ENCODE peak calls at places on chromosome 3, in five cellular contexts. G is Peyer's patch, J is fibroblast of lung, H is upper lobe of right lung, K is A549. F is an unnamed sample.

GRCh38 chr3:158794936-158795518 is 6.8 kb upstream of the MFSD1 start:
- DNase-seq in H (no peak), K (peak; percentile 68), G (no peak), J (peak; percentile 61), F (peak; percentile 67)

GRCh38 chr3:192444096-192444790 is 283.1 kb downstream of the FGF12 start:
- DNase-seq in K (peak; percentile 53), J (peak; percentile 65), G (peak; percentile 18), H (peak; percentile 76), F (peak; percentile 55)

GRCh38 chr3:10738688-10739372 is 77.2 kb upstream of the SLC6A11 start:
- DNase-seq in K (peak; percentile 77), H (peak; percentile 80), J (peak; percentile 68), G (peak; percentile 67), F (peak; percentile 69)

GRCh38 chr3:144496116-144496835 is 524.7 kb downstream of the DIPK2A start:
- DNase-seq in H (no peak), K (no peak), G (no peak), J (peak; percentile 6), F (no peak)

GRCh38 chr3:190336516-190337189 is 14.4 kb upstream of the CLDN1 start:
- DNase-seq in G (no peak), J (peak; percentile 27), K (no peak), H (no peak), F (peak; percentile 92)

GRCh38 chr3:64848822-64849221 is 161.0 kb upstream of the ADAMTS9 start:
- DNase-seq in J (peak; percentile 84), H (no peak), K (no peak), G (no peak), F (peak; percentile 87)

GRCh38 chr3:29338981-29339833 is 58.3 kb downstream of the RBMS3 start:
- DNase-seq in H (no peak), G (no peak), J (no peak), K (no peak), F (no peak)

GRCh38 chr3:30871720-30872119 is 22.7 kb downstream of the GADL1 start:
- DNase-seq in K (no peak), G (no peak), H (no peak), J (peak; percentile 50), F (no peak)

GRCh38 chr3:159672728-159673471 is 315.7 kb upstream of the IL12A start:
- DNase-seq in G (no peak), K (peak; percentile 16), H (no peak), J (no peak), F (no peak)

GRCh38 chr3:156492801-156493261 is 62.1 kb downstream of the SSR3 start:
- DNase-seq in J (no peak), G (no peak), K (no peak), H (no peak), F (peak; percentile 64)

GRCh38 chr3:31416980-31417379 is 115.7 kb upstream of the STT3B start:
- DNase-seq in G (no peak), J (no peak), H (no peak), K (no peak), F (no peak)

GRCh38 chr3:99972380-99973104 is 141.8 kb downstream of the FILIP1L start:
- DNase-seq in G (no peak), H (no peak), K (no peak), J (peak; percentile 71), F (no peak)

GRCh38 chr3:55750525-55750924 is 263.4 kb upstream of the WNT5A start:
- DNase-seq in K (peak; percentile 1), J (peak; percentile 70), H (peak; percentile 82), G (no peak), F (peak; percentile 34)

GRCh38 chr3:127796751-127797150 is 25.6 kb downstream of the MGLL start:
- DNase-seq in G (no peak), K (no peak), H (peak; percentile 46), J (no peak), F (no peak)

GRCh38 chr3:31356941-31357340 is 175.8 kb upstream of the STT3B start:
- DNase-seq in H (peak; percentile 86), J (peak; percentile 20), G (no peak), K (peak; percentile 30), F (no peak)

DNA sequence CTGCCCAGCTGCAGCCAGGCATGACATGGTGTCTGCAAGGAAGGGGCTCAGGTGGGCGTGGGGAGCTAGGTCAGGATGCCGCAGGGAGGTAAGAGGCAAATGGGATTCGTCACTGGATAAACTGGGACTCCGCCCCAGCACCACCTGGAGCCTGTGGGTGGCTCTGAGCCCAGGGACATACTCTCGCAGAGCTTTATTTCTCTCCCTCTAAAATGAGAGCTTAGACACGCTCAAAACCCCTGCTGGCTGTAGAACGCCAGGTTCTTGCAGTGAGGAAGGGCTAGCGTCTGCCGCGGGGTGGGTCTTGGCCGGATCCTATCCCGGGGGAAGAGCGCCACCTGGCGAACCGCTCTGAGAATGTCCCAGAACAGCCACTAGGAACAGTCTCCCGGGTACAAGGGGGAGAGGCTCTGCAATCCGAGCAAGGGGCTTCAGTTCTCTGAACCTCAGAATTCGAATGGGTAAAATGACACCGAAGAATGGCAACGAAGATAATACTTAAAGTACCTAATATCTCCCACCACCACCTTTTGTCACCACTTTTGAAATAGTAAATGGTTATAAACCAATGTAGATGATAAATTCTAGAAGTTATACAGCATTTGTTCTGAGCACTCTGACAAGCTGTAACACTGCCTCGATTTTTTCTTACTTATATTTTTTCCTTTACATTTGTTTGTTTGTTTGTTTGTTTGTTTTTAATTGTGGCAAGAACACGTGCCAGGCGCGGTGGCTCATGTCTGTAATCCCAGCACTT is 53.2 kb upstream of the SRGAP3 start:
- DNase-seq in H (peak; percentile 87), K (peak; percentile 79), J (peak; percentile 74), G (peak; percentile 66), F (peak; percentile 79)
- H3K4me3 ChIP-seq in H (peak overlapping the region; percentile 27), K (no peak overlapping the region), J (peak overlapping the region; percentile 32), G (peak overlapping the region; percentile 34), F (no peak overlapping the region)

GRCh38 chr3:187430576-187430975 is 62.4 kb downstream of the RTP4 start:
- DNase-seq in H (no peak), G (no peak), J (no peak), K (no peak), F (no peak)
- TF ChIP-seq CTCF in H (no peak), G (no peak), J (no peak), K (no peak), F (peak; percentile 13)

DNA sequence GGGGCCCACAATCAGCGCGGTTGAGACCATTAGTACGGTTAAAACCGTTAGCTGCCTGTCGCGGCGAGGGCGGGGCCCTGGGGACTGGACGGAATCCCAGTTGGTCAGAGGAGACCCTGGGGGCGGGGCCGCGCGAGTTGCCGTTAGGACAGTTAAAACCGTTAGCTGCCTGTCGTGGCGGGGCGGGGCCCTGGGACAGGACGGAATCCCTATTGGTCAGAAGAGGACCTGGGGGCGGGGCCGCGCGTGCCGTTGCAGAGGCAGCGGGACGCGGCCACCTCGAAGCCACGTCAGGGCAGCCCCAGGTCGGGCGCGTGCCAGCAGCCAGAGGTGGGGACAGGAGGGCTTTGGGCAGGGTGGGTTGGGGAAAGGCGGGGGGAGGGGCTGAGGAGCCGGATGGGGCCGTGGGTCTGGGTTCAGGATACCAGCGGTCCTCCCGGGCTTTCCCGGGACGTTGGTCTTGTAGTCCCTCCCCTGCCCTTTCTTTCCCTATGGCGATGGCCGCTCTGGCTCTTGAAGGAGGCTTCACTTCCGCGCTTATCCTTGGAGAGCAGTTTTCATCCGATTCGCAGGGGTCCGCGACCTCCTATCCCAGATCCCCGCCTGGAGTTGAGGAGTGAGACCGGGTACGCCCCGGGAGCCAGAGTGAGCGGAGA is 28.0 kb downstream of the KLHDC8B start:
- DNase-seq in H (peak; percentile 83), G (peak; percentile 40), K (no peak), J (peak; percentile 61), F (peak; percentile 93)
- H3K4me3 ChIP-seq in H (peak overlapping the region; percentile 39), G (peak overlapping the region; percentile 36), K (no peak overlapping the region), J (no peak overlapping the region), F (peak overlapping the region; percentile 69)

GRCh38 chr3:38059597-38059996 is 20.6 kb downstream of the DLEC1 start:
- DNase-seq in H (no peak), K (no peak), J (no peak), G (no peak), F (no peak)
- TF ChIP-seq CTCF in H (no peak), K (no peak), J (no peak), G (no peak), F (no peak)

DNA sequence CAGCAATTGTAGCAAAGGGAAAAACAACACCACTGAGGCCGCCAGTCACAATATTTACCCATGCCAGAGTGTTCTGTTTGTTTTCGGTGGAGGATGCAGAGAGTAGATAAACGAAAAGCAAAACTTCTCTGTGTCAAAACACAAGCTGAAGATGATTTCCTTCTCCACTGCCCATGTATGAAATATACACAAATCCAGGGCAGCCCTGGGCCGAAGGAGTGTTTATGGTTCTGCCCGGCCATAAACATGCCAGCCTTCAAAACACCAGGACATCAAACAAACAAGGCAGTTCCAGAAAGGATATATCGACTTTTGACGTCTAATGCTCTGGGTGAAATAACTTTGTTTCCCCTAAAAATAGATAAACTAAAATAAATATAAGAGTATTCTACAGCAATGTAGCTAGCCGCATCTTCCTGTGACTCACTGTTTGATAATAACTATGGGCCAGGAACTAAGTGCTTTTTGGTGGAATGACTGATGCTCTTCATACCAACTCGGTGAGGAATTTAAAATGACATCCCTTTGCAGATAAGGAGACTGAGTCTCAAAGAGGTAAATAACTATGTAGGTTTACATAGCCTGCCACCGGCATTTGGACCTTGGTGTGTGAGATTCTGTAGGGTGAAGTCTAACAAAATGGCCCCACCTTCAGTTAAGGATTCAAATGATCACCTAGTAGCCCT is 82.8 kb downstream of the MAGI1 start:
- DNase-seq in K (peak; percentile 37), H (no peak), J (peak; percentile 40), G (no peak), F (peak; percentile 60)
- H3K4me3 ChIP-seq in K (no peak overlapping the region), H (no peak overlapping the region), J (no peak overlapping the region), G (no peak overlapping the region), F (peak overlapping the region; percentile 17)

F was measured in fibroblast of villous mesenchyme.